ENCODE peak calls at places on chromosomes 5 and 9, in six cellular contexts. Z, H, U, C, O and V are unnamed samples.

GRCh38 chr5:14127587-14127986 is 15.6 kb upstream of the TRIO start:
- DNase-seq in O (no peak), C (no peak), U (no peak), Z (no peak), H (no peak), V (no peak)

GRCh38 chr5:180331647-180331950 is 21.5 kb downstream of the GFPT2 start:
- DNase-seq in H (no peak), O (no peak), C (no peak), U (no peak), Z (no peak), V (no peak)

GRCh38 chr9:98625728-98626127 is 83.0 kb downstream of the GABBR2 start:
- DNase-seq in C (no peak), Z (no peak), U (peak), H (no peak), O (no peak), V (no peak)

GRCh38 chr5:76673125-76673524 is 42.8 kb upstream of the F2R start:
- DNase-seq in C (no peak), Z (peak), U (no peak), H (no peak), O (no peak), V (no peak)

GRCh38 chr9:91900057-91900816 is 49.8 kb downstream of the ROR2 start:
- DNase-seq in O (no peak), U (no peak), H (peak), Z (no peak), C (peak), V (no peak)

GRCh38 chr5:36600847-36601527 is 5.4 kb upstream of the SLC1A3 start:
- DNase-seq in U (no peak), C (no peak), O (no peak), Z (no peak), H (no peak), V (no peak)

GRCh38 chr5:132265336-132266030 is 8.0 kb downstream of the PDLIM4 start:
- DNase-seq in Z (peak), H (peak), U (no peak), C (no peak), O (no peak), V (no peak)

GRCh38 chr5:84729326-84729725 is 344.6 kb upstream of the EDIL3 start:
- DNase-seq in U (no peak), H (no peak), Z (no peak), C (no peak), O (no peak), V (no peak)

GRCh38 chr9:120619751-120620655 is 40.0 kb upstream of the CDK5RAP2 start:
- DNase-seq in U (no peak), Z (peak), H (peak), C (peak), O (peak), V (peak)

GRCh38 chr5:116861662-116862061 is 287.0 kb upstream of the SEMA6A start:
- DNase-seq in U (no peak), O (no peak), C (no peak), Z (no peak), H (no peak), V (no peak)

GRCh38 chr5:146049704-146050026 is 55.7 kb downstream of the PLAC8L1 start:
- DNase-seq in O (no peak), H (no peak), C (no peak), U (no peak), Z (no peak), V (no peak)

GRCh38 chr5:157855404-157855994 is 3.4 kb downstream of the CLINT1 start:
- DNase-seq in U (peak), C (peak), H (peak), Z (peak), O (no peak), V (peak)

GRCh38 chr5:124162782-124163532 is 583.5 kb downstream of the ZNF608 start:
- DNase-seq in C (no peak), O (no peak), H (no peak), U (no peak), Z (peak), V (no peak)

GRCh38 chr5:137312060-137312459 is 187.1 kb downstream of the SPOCK1 start:
- DNase-seq in U (no peak), Z (no peak), H (no peak), C (no peak), O (no peak), V (no peak)

GRCh38 chr9:76594764-76595410 is 135.9 kb downstream of the GCNT1 start:
- DNase-seq in C (no peak), Z (no peak), U (peak), O (no peak), H (no peak), V (no peak)

GRCh38 chr5:151151793-151152192 is 5.8 kb downstream of the ANXA6 start:
- DNase-seq in C (no peak), H (no peak), O (peak), Z (no peak), U (no peak), V (peak)

GRCh38 chr5:119386945-119387344 is 31.1 kb downstream of the TNFAIP8 start:
- DNase-seq in U (no peak), H (no peak), C (peak), Z (peak), O (no peak), V (no peak)

GRCh38 chr5:171623551-171624097 is 162.0 kb upstream of the SMIM23 start:
- DNase-seq in Z (peak), O (no peak), U (peak), C (no peak), H (no peak), V (no peak)

GRCh38 chr5:151251001-151251551 is 1.9 kb upstream of the GM2A start:
- DNase-seq in C (peak), U (no peak), H (no peak), Z (peak), O (peak), V (no peak)

GRCh38 chr9:73137286-73137899 is 14.3 kb upstream of the ANXA1 start:
- DNase-seq in C (no peak), H (no peak), U (no peak), Z (no peak), O (no peak), V (no peak)

GRCh38 chr9:95627802-95628201 is 111.0 kb upstream of the PTCH1 start:
- DNase-seq in U (no peak), H (no peak), C (no peak), O (no peak), Z (no peak), V (no peak)

GRCh38 chr9:130936285-130937117 is 2.5 kb downstream of the FIBCD1 start:
- DNase-seq in O (no peak), C (peak), H (no peak), U (peak), Z (peak), V (no peak)

GRCh38 chr9:126862461-126862830 is 2.0 kb downstream of the ZBTB34 start:
- DNase-seq in U (no peak), O (no peak), H (no peak), C (no peak), Z (no peak), V (peak)

GRCh38 chr5:56343988-56344387 is 110.9 kb upstream of the ANKRD55 start:
- DNase-seq in H (no peak), U (no peak), Z (no peak), C (no peak), O (no peak), V (no peak)

GRCh38 chr5:127001621-127002296 is 28.6 kb downstream of the MARCHF3 start:
- DNase-seq in C (no peak), U (no peak), Z (no peak), H (no peak), O (no peak), V (no peak)

GRCh38 chr5:32865475-32865874 is 154.4 kb downstream of the NPR3 start:
- DNase-seq in O (no peak), C (no peak), H (no peak), Z (no peak), U (no peak), V (no peak)

GRCh38 chr9:69931340-69931739 is 110.7 kb downstream of the CFAP95 start:
- DNase-seq in H (no peak), C (peak), U (no peak), O (no peak), Z (peak), V (no peak)

GRCh38 chr9:114691046-114691955 is 9.3 kb upstream of the TEX48 start:
- DNase-seq in O (peak), H (no peak), U (no peak), C (no peak), Z (no peak), V (no peak)

GRCh38 chr5:15574806-15575205 is 74.8 kb downstream of the FBXL7 start:
- DNase-seq in Z (no peak), C (no peak), U (no peak), O (no peak), H (no peak), V (no peak)

GRCh38 chr9:95025213-95026170 is 292.0 kb downstream of the FANCC start:
- DNase-seq in U (no peak), O (no peak), H (peak), C (peak), Z (peak), V (no peak)

GRCh38 chr9:129322641-129323375 is 144.7 kb upstream of the IER5L start:
- DNase-seq in C (no peak), O (no peak), U (no peak), Z (no peak), H (no peak), V (no peak)

GRCh38 chr9:95343725-95344287 is 26.3 kb upstream of the FANCC start:
- DNase-seq in O (no peak), U (no peak), Z (no peak), H (no peak), C (no peak), V (no peak)

GRCh38 chr9:128004011-128004604 is 23.3 kb upstream of the EEIG1 start:
- DNase-seq in H (no peak), O (no peak), U (no peak), Z (no peak), C (no peak), V (no peak)

DNA sequence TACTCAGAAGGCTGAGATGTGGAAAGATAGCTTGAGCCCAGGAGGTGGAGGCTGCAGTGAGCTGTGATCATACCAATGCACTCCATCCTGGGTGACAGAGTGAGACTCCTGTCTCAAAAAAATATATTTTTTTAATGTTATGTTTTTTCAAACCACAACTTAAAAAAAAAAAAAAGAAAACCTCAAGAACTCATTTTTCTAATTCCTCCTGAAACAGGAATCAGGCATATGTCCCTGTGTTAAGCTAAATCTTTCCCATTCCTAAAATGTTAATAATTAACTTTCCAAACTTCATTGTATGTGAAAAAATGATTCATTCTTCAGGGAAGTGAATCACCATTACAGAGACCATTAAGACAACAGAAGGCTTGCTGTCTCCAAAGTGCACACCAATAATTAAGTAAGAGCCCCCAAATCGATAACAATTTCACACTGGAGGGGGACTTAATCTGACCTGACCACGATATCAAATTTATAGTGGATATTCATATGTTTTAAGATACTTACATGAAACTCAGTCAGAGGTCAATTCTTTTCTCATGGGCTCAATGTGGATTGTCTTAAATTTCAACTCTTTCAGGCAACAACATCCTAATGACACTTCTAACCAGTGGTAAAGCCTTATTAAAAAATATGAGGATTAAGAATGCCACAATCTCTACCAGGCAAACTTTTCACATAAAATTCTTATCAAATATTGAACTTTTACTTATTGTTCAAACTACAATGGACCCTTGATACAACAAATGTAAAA is 5.2 kb downstream of the CEMIP2 start:
- DNase-seq in H (no peak), Z (peak), O (no peak), C (no peak), U (no peak), V (no peak)
- TF ChIP-seq GABPA in H (no peak), Z (no peak), O (no peak), C (no peak), U (no peak), V (no peak)

DNA sequence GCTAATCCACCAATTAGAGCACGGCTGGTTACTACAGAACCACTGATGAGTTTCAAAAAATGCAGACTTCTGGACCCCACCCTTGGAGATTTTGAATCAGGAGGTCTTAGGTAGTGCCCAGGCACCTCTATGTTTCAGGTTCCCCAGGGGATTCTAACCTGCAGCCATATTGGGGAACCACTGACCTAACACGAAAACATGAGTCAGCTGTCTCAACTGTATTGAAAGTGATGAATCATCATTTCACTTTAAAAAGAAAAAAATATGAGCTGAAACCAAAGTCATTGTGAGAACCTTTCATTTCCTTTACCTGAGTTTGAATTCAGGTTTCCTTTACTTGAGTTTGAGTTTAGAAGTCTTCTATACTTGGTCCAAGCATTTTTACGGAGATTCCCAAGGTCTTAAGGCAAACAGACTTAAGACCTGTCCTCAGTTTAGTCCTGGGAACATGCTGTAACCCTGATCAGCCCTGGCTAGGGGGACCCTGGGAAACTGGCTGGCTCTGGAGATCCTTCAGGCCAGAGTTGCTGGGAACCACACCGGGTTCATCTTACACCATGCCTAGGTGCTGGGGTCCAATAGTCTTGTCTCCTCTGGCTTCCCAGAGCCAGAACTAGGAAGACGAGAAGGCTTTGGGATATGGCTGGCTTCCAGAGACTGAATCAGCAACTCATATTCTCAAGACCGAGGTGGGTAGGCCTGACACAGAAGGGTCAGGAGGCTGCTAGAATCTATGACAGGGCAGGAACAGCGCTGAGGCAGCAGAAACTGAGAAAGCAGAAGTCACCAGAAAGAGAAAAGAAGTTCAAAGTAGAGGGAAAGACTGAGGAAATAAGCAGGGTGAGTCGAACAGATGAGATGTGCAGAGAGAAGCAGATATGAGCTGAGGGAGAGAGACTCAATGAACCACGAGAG is 16.5 kb upstream of the PDCD1LG2 start:
- DNase-seq in O (peak), H (no peak), U (no peak), C (peak), Z (no peak), V (peak)
- TF ChIP-seq GABPA in O (no peak), H (no peak), U (no peak), C (no peak), Z (no peak), V (no peak)

GRCh38 chr9:137034709-137035506 is 3.0 kb upstream of the FUT7 start:
- DNase-seq in H (peak), O (peak), U (peak), Z (peak), C (peak), V (peak)
- TF ChIP-seq GABPA in H (no peak), O (no peak), U (peak), Z (no peak), C (no peak), V (no peak)

DNA sequence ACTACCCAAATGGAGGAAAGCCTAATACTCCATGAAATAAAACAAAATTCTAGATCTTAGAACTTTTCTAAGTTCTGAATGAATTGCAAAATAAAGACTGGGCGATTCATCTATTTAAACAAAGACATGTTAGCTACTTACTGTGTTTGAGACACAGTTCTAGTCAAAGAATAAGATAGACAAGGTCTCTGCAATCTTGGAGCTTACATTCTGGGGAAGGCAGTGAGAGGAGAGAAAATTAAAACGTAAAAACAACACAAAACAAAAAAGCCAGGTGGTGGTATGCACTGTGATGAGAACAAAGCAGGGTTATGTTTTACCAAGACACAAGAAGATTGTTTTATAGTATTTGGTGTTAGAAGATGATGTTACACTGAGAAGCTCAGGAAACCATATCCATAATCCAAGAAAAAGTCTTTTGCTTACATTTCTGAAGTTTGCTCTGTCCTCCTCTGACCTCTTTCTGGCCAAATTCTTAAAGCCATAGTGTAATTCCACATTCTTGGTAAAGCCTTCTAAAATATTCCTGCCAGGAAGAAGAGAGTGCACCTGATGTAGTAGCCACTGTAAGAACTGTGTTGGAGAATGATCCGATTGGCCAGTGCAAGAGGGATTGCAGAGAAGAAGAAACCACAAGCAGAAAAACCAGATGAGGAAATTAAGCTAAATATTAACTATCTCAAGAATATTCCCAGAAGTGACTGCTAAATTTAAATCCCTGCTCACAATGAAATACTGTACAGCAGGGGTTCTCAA is 218.4 kb downstream of the PCSK1 start:
- DNase-seq in C (no peak), U (no peak), H (no peak), Z (peak), O (no peak), V (no peak)
- TF ChIP-seq GABPA in C (no peak), U (no peak), H (no peak), Z (no peak), O (no peak), V (no peak)

DNA sequence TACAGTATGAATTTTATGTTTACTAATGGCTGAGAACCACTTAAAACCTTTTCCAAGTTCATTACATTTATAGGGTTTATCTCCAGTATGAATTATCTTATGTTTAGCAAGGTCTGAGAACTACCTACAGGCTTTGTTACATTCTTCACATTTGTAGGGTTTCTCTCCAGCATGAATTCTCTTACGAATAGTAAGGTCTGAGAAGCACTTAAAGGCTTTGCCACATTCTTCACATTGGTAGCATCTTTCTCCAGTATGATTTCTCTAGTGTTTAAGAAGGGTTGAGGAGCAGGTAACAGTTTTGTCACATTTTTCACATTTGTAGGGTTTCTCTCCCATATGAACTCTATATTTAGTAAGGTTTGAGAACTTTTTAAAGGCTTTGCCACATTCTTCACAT is 1127.4 kb downstream of the EFNA5 start:
- DNase-seq in Z (no peak), O (no peak), H (no peak), C (no peak), U (no peak), V (no peak)
- TF ChIP-seq GABPA in Z (no peak), O (no peak), H (no peak), C (no peak), U (no peak), V (no peak)

GRCh38 chr9:80090317-80090716 is 518.6 kb downstream of the TLE4 start:
- DNase-seq in U (no peak), H (no peak), Z (no peak), C (no peak), O (no peak), V (no peak)
- TF ChIP-seq GABPA in U (no peak), H (no peak), Z (no peak), C (no peak), O (no peak), V (no peak)

DNA sequence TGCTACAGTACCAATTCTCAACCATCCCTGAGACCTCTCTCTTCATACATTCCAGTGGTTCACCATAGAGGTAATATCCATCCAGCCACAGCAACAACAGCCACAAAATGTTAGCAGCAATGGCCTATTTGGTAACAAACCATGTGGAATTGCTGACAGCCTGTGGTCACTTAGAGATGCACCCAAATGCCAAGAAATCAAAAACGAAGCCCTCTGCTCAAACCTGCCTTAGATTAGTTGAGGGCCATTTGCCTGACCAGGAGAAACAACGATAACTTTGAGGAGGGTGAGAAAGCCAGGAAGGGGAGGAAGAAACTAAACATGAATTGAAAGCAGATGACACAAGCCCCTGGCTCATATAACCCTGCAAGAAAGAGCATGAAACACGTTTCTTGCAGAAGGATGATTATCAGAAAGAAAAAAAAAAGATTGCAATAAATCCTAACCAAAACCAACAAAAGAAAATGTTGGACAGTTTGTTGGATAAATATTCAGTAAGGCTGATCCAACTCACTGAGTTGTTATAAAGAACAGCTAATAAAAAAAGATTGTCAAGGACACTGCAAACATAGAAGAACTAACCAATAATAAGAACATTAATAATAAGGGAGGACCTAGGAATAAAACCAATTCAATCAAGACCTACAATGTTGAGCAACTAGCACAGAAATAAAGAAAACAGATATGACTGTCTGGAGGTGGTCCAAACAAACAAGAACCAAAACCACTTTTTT is 140.5 kb upstream of the SLC30A5 start:
- DNase-seq in U (no peak), Z (no peak), H (no peak), C (no peak), O (no peak), V (no peak)
- TF ChIP-seq GABPA in U (no peak), Z (no peak), H (no peak), C (no peak), O (no peak), V (no peak)